ENCODE peak calls at places on chromosomes 11 and 22, in six cellular contexts. N is foreskin fibroblast; Y is Kasumi-1; X is NCI-H2029; H is HuH-7.5; L is CD8-positive, alpha-beta memory T cell. Q is an unnamed sample.

GRCh38 chr22:35227248-35227647 is 30.0 kb upstream of the HMGXB4 start:
- DNase-seq in N (no peak), Y (peak), X (no peak), H (no peak), L (no peak), Q (no peak)

GRCh38 chr22:18101536-18101935 is 9.1 kb upstream of the TUBA8 start:
- DNase-seq in N (no peak), Y (no peak), X (no peak), H (no peak), L (no peak), Q (no peak)

GRCh38 chr22:47040486-47041145 is 278.2 kb downstream of the TBC1D22A start:
- DNase-seq in N (no peak), Y (no peak), X (no peak), H (no peak), L (no peak), Q (no peak)

GRCh38 chr11:9820260-9820659 is 156.4 kb downstream of the SWAP70 start:
- DNase-seq in N (no peak), Y (no peak), X (no peak), H (no peak), L (no peak), Q (no peak)

GRCh38 chr11:78567209-78567608 is 7.5 kb downstream of the NARS2 start:
- DNase-seq in N (peak), Y (no peak), X (no peak), H (no peak), L (no peak), Q (no peak)

GRCh38 chr11:133038850-133039249 is 493.5 kb downstream of the OPCML start:
- DNase-seq in N (no peak), Y (no peak), X (no peak), H (no peak), L (no peak), Q (no peak)

GRCh38 chr11:77471520-77472234 is 2.2 kb downstream of the PAK1 start:
- DNase-seq in N (no peak), Y (peak), X (peak), H (no peak), L (no peak), Q (no peak)

GRCh38 chr11:134369656-134370525 is 38.1 kb downstream of the GLB1L2 start:
- DNase-seq in N (no peak), Y (no peak), X (no peak), H (no peak), L (no peak), Q (no peak)

GRCh38 chr11:98047647-98048046 is 973.1 kb upstream of the CNTN5 start:
- DNase-seq in N (no peak), Y (no peak), X (no peak), H (no peak), L (no peak), Q (no peak)

GRCh38 chr11:102654761-102655160 is 29.6 kb upstream of the MMP20 start:
- DNase-seq in N (no peak), Y (no peak), X (no peak), H (no peak), L (no peak), Q (no peak)

GRCh38 chr11:66466225-66467033 is at the start of gene PELI3:
- DNase-seq in N (peak), Y (peak), X (peak), H (peak), L (peak), Q (peak)

GRCh38 chr11:134331565-134332188 is at the start of gene GLB1L2:
- DNase-seq in N (peak), Y (no peak), X (peak), H (peak), L (peak), Q (peak)

GRCh38 chr11:82043316-82043715 is 690.3 kb downstream of the FAM181B start:
- DNase-seq in N (no peak), Y (no peak), X (no peak), H (no peak), L (no peak), Q (peak)

GRCh38 chr11:121478895-121479281 is 26.1 kb upstream of the SORL1-AS1 start:
- DNase-seq in N (no peak), Y (no peak), X (no peak), H (no peak), L (no peak), Q (no peak)

GRCh38 chr22:42376721-42377177 is 55.5 kb downstream of the NFAM1 start:
- DNase-seq in N (peak), Y (no peak), X (peak), H (no peak), L (no peak), Q (peak)

GRCh38 chr11:96323643-96323985 is 19.4 kb downstream of the MAML2 start:
- DNase-seq in N (no peak), Y (no peak), X (no peak), H (no peak), L (no peak), Q (no peak)

GRCh38 chr11:119320593-119321524 is 3.9 kb upstream of the MCAM start:
- DNase-seq in N (peak), Y (peak), X (no peak), H (peak), L (peak), Q (peak)

GRCh38 chr11:6617315-6617781 is 1.9 kb downstream of the TPP1 start:
- DNase-seq in N (no peak), Y (no peak), X (no peak), H (no peak), L (no peak), Q (peak)

GRCh38 chr11:64874841-64875240 is 3.6 kb downstream of the EHD1 start:
- DNase-seq in N (no peak), Y (no peak), X (no peak), H (no peak), L (no peak), Q (no peak)

GRCh38 chr11:103936059-103936458 is 100.4 kb upstream of the DDI1 start:
- DNase-seq in N (no peak), Y (no peak), X (no peak), H (no peak), L (no peak), Q (no peak)

GRCh38 chr11:64132982-64133705 is 32.8 kb downstream of the MACROD1 start:
- DNase-seq in N (no peak), Y (no peak), X (no peak), H (no peak), L (no peak), Q (no peak)

GRCh38 chr11:22221143-22221542 is 28.3 kb downstream of the ANO5 start:
- DNase-seq in N (no peak), Y (no peak), X (no peak), H (no peak), L (no peak), Q (no peak)

GRCh38 chr11:86577663-86578636 is 94.5 kb downstream of the ME3 start:
- DNase-seq in N (peak), Y (no peak), X (peak), H (no peak), L (no peak), Q (peak)

GRCh38 chr22:47157093-47157420 is 394.6 kb downstream of the TBC1D22A start:
- DNase-seq in N (no peak), Y (no peak), X (no peak), H (no peak), L (no peak), Q (no peak)

Q was measured in fibroblast of villous mesenchyme.